ENCODE peak calls at places on chromosomes 2 and 18, in six cellular contexts. Q is GM12878; P is CD4-positive, alpha-beta T cell; X is cardiac muscle cell; F is tibial artery; S is transverse colon. T is an unnamed sample. For H3K27me3, the result is how much of the 10 kb centered on the place peaks cover.

GRCh38 chr2:110960281-110960680 is 160.4 kb upstream of the BCL2L11 start:
- DNase-seq in S (no peak), F (no peak), P (no peak), Q (no peak), X (no peak), T (no peak)

GRCh38 chr2:190984595-190984994 is 29.4 kb downstream of the STAT1 start:
- DNase-seq in X (peak), Q (no peak), P (no peak), F (no peak), S (no peak), T (no peak)

GRCh38 chr2:192669505-192670082 is 474.9 kb upstream of the TMEFF2 start:
- DNase-seq in Q (no peak), F (no peak), P (no peak), S (no peak), X (no peak), T (no peak)

GRCh38 chr2:229715895-229716507 is 1.6 kb upstream of the DNER start:
- DNase-seq in P (no peak), X (peak), Q (no peak), S (peak), F (no peak), T (no peak)

GRCh38 chr2:178615969-178616368 is 135.7 kb downstream of the PLEKHA3 start:
- DNase-seq in P (no peak), Q (no peak), X (no peak), S (no peak), F (no peak), T (no peak)

GRCh38 chr2:178413472-178414265 is 37.3 kb downstream of the PRKRA start:
- DNase-seq in F (peak), S (peak), X (peak), Q (peak), P (peak), T (peak)

GRCh38 chr2:215460682-215461081 is 24.8 kb upstream of the FN1 start:
- DNase-seq in Q (no peak), F (no peak), X (peak), P (no peak), S (no peak), T (no peak)

GRCh38 chr2:171056307-171056706 is 104.4 kb downstream of the TLK1 start:
- DNase-seq in S (no peak), F (no peak), Q (no peak), P (no peak), X (peak), T (no peak)

GRCh38 chr2:104332733-104333132 is 521.2 kb upstream of the POU3F3 start:
- DNase-seq in F (no peak), Q (no peak), X (no peak), S (no peak), P (no peak), T (no peak)

GRCh38 chr2:20509766-20510490 is 63.1 kb downstream of the RHOB start:
- DNase-seq in P (no peak), X (peak), S (peak), Q (no peak), F (no peak), T (no peak)

GRCh38 chr2:230714122-230714453 is 1.4 kb downstream of the CAB39 start:
- DNase-seq in P (peak), Q (no peak), S (peak), X (peak), F (no peak), T (peak)

GRCh38 chr2:181947273-181947672 is 38.4 kb upstream of the PPP1R1C start:
- DNase-seq in P (no peak), S (no peak), F (no peak), Q (no peak), X (no peak), T (no peak)

GRCh38 chr18:48871391-48872166 is 79.2 kb downstream of the SMAD7 start:
- DNase-seq in X (no peak), P (no peak), F (peak), S (no peak), Q (no peak), T (no peak)

GRCh38 chr2:43215673-43216255 is 10.6 kb downstream of the ZFP36L2 start:
- DNase-seq in P (no peak), F (no peak), Q (no peak), X (no peak), S (no peak), T (peak)

GRCh38 chr2:231717281-231718180 is 9.2 kb downstream of the PTMA start:
- DNase-seq in S (no peak), F (peak), Q (peak), X (peak), P (no peak), T (no peak)

GRCh38 chr2:114294814-114295213 is 147.6 kb upstream of the DPP10 start:
- DNase-seq in X (no peak), F (no peak), P (no peak), S (no peak), Q (no peak), T (no peak)

GRCh38 chr2:9235388-9236344 is 29.1 kb downstream of the ASAP2 start:
- DNase-seq in P (no peak), Q (no peak), X (peak), S (no peak), F (no peak), T (no peak)

GRCh38 chr18:24490545-24490944 is 30.1 kb downstream of the HRH4 start:
- DNase-seq in F (no peak), S (no peak), Q (no peak), X (peak), P (no peak), T (no peak)

GRCh38 chr2:108941161-108941665 is 47.8 kb downstream of the EDAR start:
- DNase-seq in Q (no peak), P (no peak), X (no peak), F (no peak), S (no peak), T (no peak)

GRCh38 chr2:23430263-23430662 is 45.3 kb downstream of the KLHL29 start:
- DNase-seq in P (no peak), X (peak), Q (no peak), F (no peak), S (no peak), T (peak)

GRCh38 chr2:168773719-168774521 is 28.5 kb upstream of the NOSTRIN start:
- DNase-seq in Q (no peak), X (peak), F (no peak), P (no peak), S (peak), T (peak)

GRCh38 chr2:202056611-202057010 is 16.4 kb upstream of the KIAA2012 start:
- DNase-seq in F (no peak), P (no peak), S (no peak), Q (no peak), X (no peak), T (no peak)

GRCh38 chr2:817616-818015 is 133.0 kb upstream of the SNTG2 start:
- DNase-seq in F (no peak), Q (no peak), P (no peak), S (no peak), X (no peak), T (no peak)

GRCh38 chr18:22546905-22547304 is 129.2 kb upstream of the CTAGE1 start:
- DNase-seq in S (no peak), P (no peak), F (no peak), Q (no peak), X (no peak), T (no peak)
- H3K27me3 ChIP-seq in S (under half), P (under half), F (under half), Q (under half), X (under half), T (under half)

GRCh38 chr2:120686511-120687168 is 49.0 kb upstream of the GLI2 start:
- DNase-seq in Q (no peak), S (no peak), P (no peak), F (no peak), X (no peak), T (no peak)
- TF ChIP-seq CTCF in Q (peak), S (no peak), P (peak), F (no peak), X (peak), T (no peak)

GRCh38 chr2:113149553-113150257 is 22.3 kb downstream of the IL1RN start:
- DNase-seq in F (no peak), Q (no peak), S (no peak), X (no peak), P (no peak), T (no peak)
- H3K27ac ChIP-seq in F (no peak), Q (no peak), S (no peak), X (no peak), P (no peak), T (no peak)

GRCh38 chr2:63737085-63737701 is 104.5 kb upstream of the UGP2 start:
- DNase-seq in Q (no peak), X (no peak), P (no peak), S (no peak), F (no peak), T (no peak)
- H3K27me3 ChIP-seq in Q (under half), X (under half), P (under half), S (under half), F (under half), T (under half)

DNA sequence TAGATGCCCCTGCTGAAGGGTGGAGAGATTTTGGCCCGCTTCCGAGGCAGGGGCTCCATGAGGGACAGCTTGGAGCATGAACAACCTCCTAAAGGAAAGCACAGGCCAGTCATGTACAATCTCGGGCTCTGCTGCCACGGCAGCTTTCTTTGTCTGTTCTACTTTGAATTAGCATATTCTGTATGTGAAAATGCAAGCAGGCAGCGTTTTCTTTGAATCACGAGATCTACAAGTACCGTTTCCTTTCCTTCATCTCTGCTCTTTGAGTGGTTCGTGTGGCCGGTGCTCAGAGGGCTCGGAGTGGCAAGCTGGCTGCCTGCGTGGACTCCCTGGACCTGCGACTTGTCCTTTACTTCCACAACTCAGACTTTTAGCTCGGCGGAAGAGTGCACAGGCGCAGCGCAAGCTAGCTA is 6.8 kb downstream of the TWIST2 start:
- DNase-seq in S (no peak), F (no peak), Q (no peak), P (no peak), X (no peak), T (no peak)
- TF ChIP-seq CTCF in S (no peak), F (no peak), Q (no peak), P (no peak), X (no peak), T (no peak)

DNA sequence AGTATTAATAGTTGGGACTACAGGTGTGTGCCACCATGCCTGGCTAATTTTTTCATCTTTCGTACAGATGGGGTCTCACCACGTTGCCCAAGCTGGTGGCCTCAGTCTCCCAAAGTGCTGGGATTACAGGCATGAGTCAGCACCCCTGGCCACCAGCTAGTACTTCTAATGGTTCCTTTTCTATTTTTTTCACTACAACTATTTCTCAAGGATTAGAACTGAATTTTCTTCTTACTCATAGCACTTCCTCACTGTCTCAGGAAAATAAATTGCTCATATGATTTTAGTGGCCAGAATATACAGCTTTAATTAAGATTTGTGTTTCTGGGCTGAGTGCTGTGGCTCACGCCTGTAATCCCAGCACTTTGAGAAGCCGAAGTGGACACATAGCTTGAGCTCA is 43.2 kb upstream of the SOS1 start:
- DNase-seq in F (no peak), Q (no peak), P (no peak), S (no peak), X (peak), T (no peak)
- H3K27ac ChIP-seq in F (no peak), Q (no peak), P (no peak), S (no peak), X (no peak), T (no peak)

DNA sequence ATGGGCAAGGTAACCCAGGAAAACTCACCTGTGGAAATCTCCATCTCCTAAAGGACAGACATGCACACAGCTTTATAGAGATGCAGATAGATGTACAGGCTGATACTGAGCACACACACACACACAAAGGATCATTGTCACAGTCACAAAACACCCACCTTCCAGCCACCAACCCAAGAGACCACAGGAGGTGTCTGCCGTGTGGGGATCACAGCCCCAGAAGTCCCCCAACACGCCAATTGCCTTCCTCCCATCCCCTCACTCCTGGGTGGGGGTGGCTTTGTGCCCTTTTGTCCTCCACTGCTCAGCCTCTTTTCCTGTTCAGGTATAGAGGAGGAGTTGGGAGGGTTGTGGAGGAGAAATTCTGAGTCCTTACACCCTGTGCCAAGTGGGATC is 3.3 kb upstream of the CYP26B1 start:
- DNase-seq in Q (no peak), F (peak), P (no peak), S (no peak), X (no peak), T (peak)
- H3K27me3 ChIP-seq in Q (under half), F (under half), P (half or more), S (half or more), X (half or more), T (under half)

GRCh38 chr2:21920721-21921120 is 797.0 kb downstream of the TDRD15 start:
- DNase-seq in P (no peak), F (no peak), X (no peak), S (no peak), Q (no peak), T (no peak)

GRCh38 chr2:21915201-21915600 is 791.4 kb downstream of the TDRD15 start:
- DNase-seq in X (no peak), S (no peak), F (no peak), P (no peak), Q (no peak), T (no peak)

GRCh38 chr2:21912405-21912804 is 788.6 kb downstream of the TDRD15 start:
- DNase-seq in X (no peak), P (no peak), F (no peak), Q (no peak), S (no peak), T (no peak)

DNA sequence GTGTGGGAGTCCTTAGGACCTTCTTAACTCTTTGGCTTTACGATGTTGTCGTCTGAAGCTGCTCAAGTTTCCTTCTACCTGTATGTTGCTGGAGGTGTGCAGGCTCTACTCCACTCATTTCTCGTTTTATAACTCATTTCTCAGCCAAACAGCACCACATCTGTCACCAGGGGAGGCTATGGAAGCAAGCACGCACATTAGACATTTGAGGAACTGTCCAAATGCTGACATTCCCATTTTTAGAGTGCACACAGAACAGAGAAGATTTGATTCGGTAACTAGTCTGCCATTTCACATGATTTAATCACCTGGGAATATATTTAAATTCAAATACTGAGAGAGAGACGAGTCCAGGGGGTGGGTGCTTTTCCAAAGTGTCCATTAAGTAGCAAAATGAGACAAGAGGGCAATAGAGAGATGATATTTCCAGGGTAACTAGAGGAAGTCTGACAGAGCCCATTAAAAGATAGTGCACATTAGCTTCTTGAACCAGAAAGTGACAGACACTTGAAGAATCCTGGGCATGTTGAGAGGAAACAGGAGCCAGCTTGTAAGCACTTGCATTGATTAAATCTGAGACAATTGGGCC is 793.3 kb downstream of the TDRD15 start:
- DNase-seq in S (no peak), Q (no peak), P (no peak), F (no peak), X (peak), T (no peak)
- TF ChIP-seq CTCF in S (no peak), Q (no peak), P (no peak), F (no peak), X (no peak), T (no peak)

GRCh38 chr2:144938308-144938709 is 418.4 kb upstream of the ZEB2 start:
- DNase-seq in P (no peak), S (no peak), Q (no peak), F (no peak), X (peak), T (no peak)
- H3K27ac ChIP-seq in P (no peak), S (peak), Q (no peak), F (peak), X (peak), T (peak)

T was measured in gastrocnemius medialis.